ENCODE peak calls at places on chromosomes 6 and 20, in five cellular contexts. One of them, this sample, is unnamed.

GRCh38 chr6:139577124-139577800 is 202.8 kb upstream of the CITED2 start:
- DNase-seq in activated CD8-positive, alpha-beta memory T cell treated with anti-CD3 and anti-CD28 coated beads, Interleukin-2, amount 50 U/mL, for 4 hours: no peak
- DNase-seq in stimulated activated CD8-positive, alpha-beta memory T cell treated with anti-CD3 and anti-CD28 coated beads, Interleukin-7, amount 100 ng/mL, for 4 hours: no peak
- DNase-seq in COR-L47: no peak
- DNase-seq in activated gamma-delta T cell treated with Interleukin-2 at 50 U/mL for 16 hours: no peak
- DNase-seq in this sample: no peak

GRCh38 chr6:146887447-146888077 is 288.8 kb downstream of the ADGB start:
- DNase-seq in activated gamma-delta T cell treated with Interleukin-2 at 50 U/mL for 16 hours: no peak
- DNase-seq in activated CD8-positive, alpha-beta memory T cell treated with anti-CD3 and anti-CD28 coated beads, Interleukin-2, amount 50 U/mL, for 4 hours: no peak
- DNase-seq in stimulated activated CD8-positive, alpha-beta memory T cell treated with anti-CD3 and anti-CD28 coated beads, Interleukin-7, amount 100 ng/mL, for 4 hours: no peak
- DNase-seq in COR-L47: no peak
- DNase-seq in this sample: no peak

GRCh38 chr20:4811661-4812181 is 90.0 kb downstream of the PRND start:
- DNase-seq in activated CD8-positive, alpha-beta memory T cell treated with anti-CD3 and anti-CD28 coated beads, Interleukin-2, amount 50 U/mL, for 4 hours: peak
- DNase-seq in activated gamma-delta T cell treated with Interleukin-2 at 50 U/mL for 16 hours: peak
- DNase-seq in COR-L47: no peak
- DNase-seq in stimulated activated CD8-positive, alpha-beta memory T cell treated with anti-CD3 and anti-CD28 coated beads, Interleukin-7, amount 100 ng/mL, for 4 hours: no peak
- DNase-seq in this sample: no peak

GRCh38 chr6:37123957-37124729 is 45.8 kb upstream of the PIM1 start:
- DNase-seq in COR-L47: no peak
- DNase-seq in activated gamma-delta T cell treated with Interleukin-2 at 50 U/mL for 16 hours: no peak
- DNase-seq in stimulated activated CD8-positive, alpha-beta memory T cell treated with anti-CD3 and anti-CD28 coated beads, Interleukin-7, amount 100 ng/mL, for 4 hours: no peak
- DNase-seq in activated CD8-positive, alpha-beta memory T cell treated with anti-CD3 and anti-CD28 coated beads, Interleukin-2, amount 50 U/mL, for 4 hours: no peak
- DNase-seq in this sample: no peak

GRCh38 chr6:111591370-111591900 is 14.2 kb downstream of the TRAF3IP2 start:
- DNase-seq in stimulated activated CD8-positive, alpha-beta memory T cell treated with anti-CD3 and anti-CD28 coated beads, Interleukin-7, amount 100 ng/mL, for 4 hours: no peak
- DNase-seq in COR-L47: no peak
- DNase-seq in activated CD8-positive, alpha-beta memory T cell treated with anti-CD3 and anti-CD28 coated beads, Interleukin-2, amount 50 U/mL, for 4 hours: no peak
- DNase-seq in activated gamma-delta T cell treated with Interleukin-2 at 50 U/mL for 16 hours: no peak
- DNase-seq in this sample: no peak

GRCh38 chr6:166619912-166620311 is 7.1 kb downstream of the RPS6KA2 start:
- DNase-seq in activated gamma-delta T cell treated with Interleukin-2 at 50 U/mL for 16 hours: no peak
- DNase-seq in stimulated activated CD8-positive, alpha-beta memory T cell treated with anti-CD3 and anti-CD28 coated beads, Interleukin-7, amount 100 ng/mL, for 4 hours: no peak
- DNase-seq in COR-L47: no peak
- DNase-seq in activated CD8-positive, alpha-beta memory T cell treated with anti-CD3 and anti-CD28 coated beads, Interleukin-2, amount 50 U/mL, for 4 hours: no peak
- DNase-seq in this sample: no peak

GRCh38 chr20:50346372-50347347 is 156.0 kb downstream of the CEBPB start:
- DNase-seq in activated gamma-delta T cell treated with Interleukin-2 at 50 U/mL for 16 hours: no peak
- DNase-seq in stimulated activated CD8-positive, alpha-beta memory T cell treated with anti-CD3 and anti-CD28 coated beads, Interleukin-7, amount 100 ng/mL, for 4 hours: no peak
- DNase-seq in COR-L47: peak
- DNase-seq in activated CD8-positive, alpha-beta memory T cell treated with anti-CD3 and anti-CD28 coated beads, Interleukin-2, amount 50 U/mL, for 4 hours: no peak
- DNase-seq in this sample: peak

GRCh38 chr6:132072831-132073230 is 121.7 kb upstream of the CCN2 start:
- DNase-seq in stimulated activated CD8-positive, alpha-beta memory T cell treated with anti-CD3 and anti-CD28 coated beads, Interleukin-7, amount 100 ng/mL, for 4 hours: no peak
- DNase-seq in COR-L47: no peak
- DNase-seq in activated CD8-positive, alpha-beta memory T cell treated with anti-CD3 and anti-CD28 coated beads, Interleukin-2, amount 50 U/mL, for 4 hours: no peak
- DNase-seq in activated gamma-delta T cell treated with Interleukin-2 at 50 U/mL for 16 hours: no peak
- DNase-seq in this sample: no peak

GRCh38 chr20:4483481-4483880 is 238.2 kb upstream of the PRND start:
- DNase-seq in stimulated activated CD8-positive, alpha-beta memory T cell treated with anti-CD3 and anti-CD28 coated beads, Interleukin-7, amount 100 ng/mL, for 4 hours: no peak
- DNase-seq in activated gamma-delta T cell treated with Interleukin-2 at 50 U/mL for 16 hours: no peak
- DNase-seq in activated CD8-positive, alpha-beta memory T cell treated with anti-CD3 and anti-CD28 coated beads, Interleukin-2, amount 50 U/mL, for 4 hours: no peak
- DNase-seq in COR-L47: no peak
- DNase-seq in this sample: no peak

GRCh38 chr20:10511507-10512231 is 76.6 kb downstream of the SLX4IP start:
- DNase-seq in COR-L47: no peak
- DNase-seq in activated gamma-delta T cell treated with Interleukin-2 at 50 U/mL for 16 hours: peak
- DNase-seq in activated CD8-positive, alpha-beta memory T cell treated with anti-CD3 and anti-CD28 coated beads, Interleukin-2, amount 50 U/mL, for 4 hours: peak
- DNase-seq in stimulated activated CD8-positive, alpha-beta memory T cell treated with anti-CD3 and anti-CD28 coated beads, Interleukin-7, amount 100 ng/mL, for 4 hours: peak
- DNase-seq in this sample: peak

GRCh38 chr6:43021270-43022047 is at the start of gene RRP36:
- DNase-seq in COR-L47: peak
- DNase-seq in stimulated activated CD8-positive, alpha-beta memory T cell treated with anti-CD3 and anti-CD28 coated beads, Interleukin-7, amount 100 ng/mL, for 4 hours: peak
- DNase-seq in activated gamma-delta T cell treated with Interleukin-2 at 50 U/mL for 16 hours: peak
- DNase-seq in activated CD8-positive, alpha-beta memory T cell treated with anti-CD3 and anti-CD28 coated beads, Interleukin-2, amount 50 U/mL, for 4 hours: peak
- DNase-seq in this sample: peak

GRCh38 chr20:45012682-45013302 is 46.5 kb downstream of the STK4 start:
- DNase-seq in stimulated activated CD8-positive, alpha-beta memory T cell treated with anti-CD3 and anti-CD28 coated beads, Interleukin-7, amount 100 ng/mL, for 4 hours: no peak
- DNase-seq in activated gamma-delta T cell treated with Interleukin-2 at 50 U/mL for 16 hours: no peak
- DNase-seq in COR-L47: no peak
- DNase-seq in activated CD8-positive, alpha-beta memory T cell treated with anti-CD3 and anti-CD28 coated beads, Interleukin-2, amount 50 U/mL, for 4 hours: no peak
- DNase-seq in this sample: no peak

This sample was measured in NCI-H345.